ENCODE peak calls at places on chromosome 19, in four cellular contexts. K, A, R and F are unnamed samples.

GRCh38 chr19:48348039-48348438 is 15.7 kb downstream of the TMEM143 start:
- DNase-seq in K (no peak), A (no peak), R (no peak), F (no peak)

GRCh38 chr19:4596033-4596904 is 36.8 kb upstream of the SEMA6B start:
- DNase-seq in K (no peak), A (no peak), R (peak; percentile 83), F (peak; percentile 91)

GRCh38 chr19:20423381-20424207 is 142.0 kb downstream of the ZNF737 start:
- DNase-seq in K (peak; percentile 8), A (no peak), R (peak; percentile 57), F (no peak)

GRCh38 chr19:52742516-52742915 is 7.7 kb upstream of the ZNF611 start:
- DNase-seq in K (no peak), A (no peak), R (no peak), F (no peak)

GRCh38 chr19:6073858-6074708 is 36.2 kb downstream of the RFX2 start:
- DNase-seq in K (no peak), A (no peak), R (no peak), F (no peak)

GRCh38 chr19:6738726-6739389 is 622 bp upstream of the TRIP10 start:
- DNase-seq in K (peak; percentile 38), A (no peak), R (no peak), F (peak; percentile 27)

GRCh38 chr19:54473983-54474382 is 887 bp upstream of the CDC42EP5 start:
- DNase-seq in K (no peak), A (no peak), R (no peak), F (no peak)

GRCh38 chr19:4543444-4543843 is 3.6 kb upstream of the LRG1 start:
- DNase-seq in K (no peak), A (no peak), R (no peak), F (no peak)

GRCh38 chr19:7618771-7619510 is 10.4 kb downstream of the XAB2 start:
- DNase-seq in K (peak; percentile 97), A (no peak), R (no peak), F (peak; percentile 50)

GRCh38 chr19:48490980-48491792 is 20.4 kb downstream of the LMTK3 start:
- DNase-seq in K (no peak), A (peak; percentile 82), R (no peak), F (peak; percentile 33)

GRCh38 chr19:18339703-18340102 is 695 bp upstream of the PGPEP1 start:
- DNase-seq in K (peak; percentile 28), A (no peak), R (peak; percentile 42), F (peak; percentile 38)

GRCh38 chr19:16566161-16566560 is 6.1 kb downstream of the SLC35E1 start:
- DNase-seq in K (no peak), A (no peak), R (no peak), F (no peak)